ENCODE peak calls at places on chromosomes 7 and 10, in six cellular contexts. One of them, this sample, is unnamed.
A peak's percentile ranks its signal among the peaks of the same experiment; 100 is the strongest.

GRCh38 chr10:17257466-17258321 is 29.7 kb downstream of the VIM start:
- DNase-seq in NCI-H187: no peak
- DNase-seq in heart left ventricle: peak; percentile 49
- DNase-seq in activated CD4-positive, alpha-beta T cell treated with anti-CD3 and anti-CD28 coated beads, Interleukin-2, amount 50 U/mL, for 4 hours: peak; percentile 33
- DNase-seq in stimulated activated CD4-positive, alpha-beta T cell treated with anti-CD3 and anti-CD28 coated beads, TNF-alpha, amount 100 ng/mL, for 4 hours: no peak
- DNase-seq in ELR: peak; percentile 85
- DNase-seq in this sample: peak; percentile 60

GRCh38 chr7:117218700-117219099 is 104.2 kb downstream of the WNT2 start:
- DNase-seq in NCI-H187: no peak
- DNase-seq in heart left ventricle: no peak
- DNase-seq in activated CD4-positive, alpha-beta T cell treated with anti-CD3 and anti-CD28 coated beads, Interleukin-2, amount 50 U/mL, for 4 hours: no peak
- DNase-seq in stimulated activated CD4-positive, alpha-beta T cell treated with anti-CD3 and anti-CD28 coated beads, TNF-alpha, amount 100 ng/mL, for 4 hours: no peak
- DNase-seq in ELR: no peak
- DNase-seq in this sample: no peak

GRCh38 chr10:44310762-44311562 is 73.9 kb downstream of the CXCL12 start:
- DNase-seq in NCI-H187: no peak
- DNase-seq in heart left ventricle: peak; percentile 90
- DNase-seq in activated CD4-positive, alpha-beta T cell treated with anti-CD3 and anti-CD28 coated beads, Interleukin-2, amount 50 U/mL, for 4 hours: peak; percentile 23
- DNase-seq in stimulated activated CD4-positive, alpha-beta T cell treated with anti-CD3 and anti-CD28 coated beads, TNF-alpha, amount 100 ng/mL, for 4 hours: peak; percentile 34
- DNase-seq in ELR: peak; percentile 64
- DNase-seq in this sample: peak; percentile 54

GRCh38 chr10:62638062-62638477 is 166.4 kb upstream of the ADO start:
- DNase-seq in NCI-H187: no peak
- DNase-seq in heart left ventricle: no peak
- DNase-seq in activated CD4-positive, alpha-beta T cell treated with anti-CD3 and anti-CD28 coated beads, Interleukin-2, amount 50 U/mL, for 4 hours: no peak
- DNase-seq in stimulated activated CD4-positive, alpha-beta T cell treated with anti-CD3 and anti-CD28 coated beads, TNF-alpha, amount 100 ng/mL, for 4 hours: no peak
- DNase-seq in ELR: peak; percentile 22
- DNase-seq in this sample: no peak

GRCh38 chr7:47232751-47233412 is 349.0 kb downstream of the TNS3 start:
- DNase-seq in NCI-H187: no peak
- DNase-seq in heart left ventricle: no peak
- DNase-seq in activated CD4-positive, alpha-beta T cell treated with anti-CD3 and anti-CD28 coated beads, Interleukin-2, amount 50 U/mL, for 4 hours: no peak
- DNase-seq in stimulated activated CD4-positive, alpha-beta T cell treated with anti-CD3 and anti-CD28 coated beads, TNF-alpha, amount 100 ng/mL, for 4 hours: no peak
- DNase-seq in ELR: peak; percentile 16
- DNase-seq in this sample: no peak

GRCh38 chr10:48759113-48759901 is 74.6 kb downstream of the WDFY4 start:
- DNase-seq in NCI-H187: no peak
- DNase-seq in heart left ventricle: no peak
- DNase-seq in activated CD4-positive, alpha-beta T cell treated with anti-CD3 and anti-CD28 coated beads, Interleukin-2, amount 50 U/mL, for 4 hours: no peak
- DNase-seq in stimulated activated CD4-positive, alpha-beta T cell treated with anti-CD3 and anti-CD28 coated beads, TNF-alpha, amount 100 ng/mL, for 4 hours: no peak
- DNase-seq in ELR: no peak
- DNase-seq in this sample: no peak

GRCh38 chr7:155440018-155440410 is 17.9 kb upstream of the EN2 start:
- DNase-seq in NCI-H187: no peak
- DNase-seq in heart left ventricle: no peak
- DNase-seq in activated CD4-positive, alpha-beta T cell treated with anti-CD3 and anti-CD28 coated beads, Interleukin-2, amount 50 U/mL, for 4 hours: no peak
- DNase-seq in stimulated activated CD4-positive, alpha-beta T cell treated with anti-CD3 and anti-CD28 coated beads, TNF-alpha, amount 100 ng/mL, for 4 hours: no peak
- DNase-seq in ELR: no peak
- DNase-seq in this sample: no peak

GRCh38 chr10:131729361-131729760 is 171.4 kb upstream of the PPP2R2D start:
- DNase-seq in NCI-H187: no peak
- DNase-seq in heart left ventricle: no peak
- DNase-seq in activated CD4-positive, alpha-beta T cell treated with anti-CD3 and anti-CD28 coated beads, Interleukin-2, amount 50 U/mL, for 4 hours: no peak
- DNase-seq in stimulated activated CD4-positive, alpha-beta T cell treated with anti-CD3 and anti-CD28 coated beads, TNF-alpha, amount 100 ng/mL, for 4 hours: no peak
- DNase-seq in ELR: no peak
- DNase-seq in this sample: no peak

GRCh38 chr10:62992145-62992721 is 140.9 kb upstream of the NRBF2 start:
- DNase-seq in NCI-H187: no peak
- DNase-seq in heart left ventricle: peak; percentile 23
- DNase-seq in activated CD4-positive, alpha-beta T cell treated with anti-CD3 and anti-CD28 coated beads, Interleukin-2, amount 50 U/mL, for 4 hours: no peak
- DNase-seq in stimulated activated CD4-positive, alpha-beta T cell treated with anti-CD3 and anti-CD28 coated beads, TNF-alpha, amount 100 ng/mL, for 4 hours: no peak
- DNase-seq in ELR: peak; percentile 80
- DNase-seq in this sample: no peak

GRCh38 chr7:84999450-84999849 is 187.4 kb downstream of the SEMA3D start:
- DNase-seq in NCI-H187: no peak
- DNase-seq in heart left ventricle: no peak
- DNase-seq in activated CD4-positive, alpha-beta T cell treated with anti-CD3 and anti-CD28 coated beads, Interleukin-2, amount 50 U/mL, for 4 hours: no peak
- DNase-seq in stimulated activated CD4-positive, alpha-beta T cell treated with anti-CD3 and anti-CD28 coated beads, TNF-alpha, amount 100 ng/mL, for 4 hours: no peak
- DNase-seq in ELR: no peak
- DNase-seq in this sample: no peak

This sample was measured in HCT116.